ENCODE peak calls at places on chromosomes 2 and 18, in five cellular contexts. M, Q, F, G and S are unnamed samples.

GRCh38 chr18:54020346-54020745 is 204.1 kb downstream of the MBD2 start:
- DNase-seq in M (no peak), Q (no peak), F (no peak), G (no peak), S (no peak)

GRCh38 chr2:6937157-6937556 is 19.9 kb downstream of the RNF144A start:
- DNase-seq in M (no peak), Q (no peak), F (no peak), G (no peak), S (peak)

GRCh38 chr18:23263551-23264235 is 128.4 kb downstream of the CABLES1 start:
- DNase-seq in M (no peak), Q (no peak), F (no peak), G (no peak), S (no peak)

GRCh38 chr2:9752441-9753275 is 90.6 kb upstream of the TAF1B start:
- DNase-seq in M (no peak), Q (peak), F (no peak), G (no peak), S (no peak)

GRCh38 chr2:219023045-219023605 is 18.2 kb downstream of the CFAP65 start:
- DNase-seq in M (no peak), Q (no peak), F (no peak), G (no peak), S (no peak)

GRCh38 chr2:136572335-136572734 is 193.0 kb upstream of the THSD7B start:
- DNase-seq in M (no peak), Q (no peak), F (no peak), G (no peak), S (peak)

GRCh38 chr18:79988925-79989361 is 580 bp upstream of the TXNL4A start:
- DNase-seq in M (peak), Q (no peak), F (no peak), G (no peak), S (peak)

GRCh38 chr18:6374340-6374739 is 40.4 kb downstream of the L3MBTL4 start:
- DNase-seq in M (no peak), Q (no peak), F (no peak), G (no peak), S (no peak)

GRCh38 chr2:136207030-136207623 is 89.2 kb upstream of the CXCR4 start:
- DNase-seq in M (no peak), Q (no peak), F (no peak), G (no peak), S (no peak)

GRCh38 chr2:105179469-105180372 is 61.8 kb upstream of the GPR45 start:
- DNase-seq in M (no peak), Q (no peak), F (no peak), G (peak), S (no peak)

GRCh38 chr2:148988337-148988736 is 50.2 kb upstream of the LYPD6B start:
- DNase-seq in M (no peak), Q (no peak), F (no peak), G (no peak), S (no peak)

GRCh38 chr2:112958428-112959108 is 19.2 kb upstream of the IL36G start:
- DNase-seq in M (no peak), Q (no peak), F (no peak), G (peak), S (no peak)

GRCh38 chr2:213164263-213164662 is 12.9 kb upstream of the IKZF2 start:
- DNase-seq in M (no peak), Q (no peak), F (no peak), G (no peak), S (no peak)

GRCh38 chr2:82795446-82795845 is 1663.6 kb downstream of the SUCLG1 start:
- DNase-seq in M (no peak), Q (no peak), F (no peak), G (no peak), S (no peak)

GRCh38 chr2:119435148-119435952 is 3.7 kb downstream of the TMEM37 start:
- DNase-seq in M (no peak), Q (no peak), F (no peak), G (no peak), S (no peak)